ENCODE peak calls at places on chromosomes 12 and 14, in five cellular contexts. V is T-helper 17 cell, D is omental fat pad, F is Right ventricle myocardium superior, Z is aorta. J is an unnamed sample.

GRCh38 chr12:47808049-47808448 is 11.7 kb downstream of the HDAC7 start:
- ATAC-seq in V (peak; percentile 45), D (no peak), Z (no peak), F (peak; percentile 29), J (no peak)

GRCh38 chr14:78974691-78975090 is 804.5 kb downstream of the NRXN3 start:
- ATAC-seq in Z (no peak), V (no peak), F (no peak), D (no peak), J (no peak)

GRCh38 chr12:118312578-118312977 is 60.1 kb downstream of the TAOK3 start:
- ATAC-seq in V (no peak), D (no peak), F (no peak), Z (no peak), J (no peak)

GRCh38 chr12:124411953-124412645 is 117.2 kb downstream of the RFLNA start:
- ATAC-seq in V (no peak), F (peak; percentile 21), D (no peak), Z (no peak), J (no peak)

GRCh38 chr12:47293406-47293805 is 213.6 kb upstream of the AMIGO2 start:
- ATAC-seq in Z (no peak), V (no peak), D (no peak), F (no peak), J (no peak)

GRCh38 chr12:132873724-132874123 is 13.7 kb downstream of the CHFR start:
- ATAC-seq in Z (no peak), F (no peak), V (no peak), D (no peak), J (no peak)

GRCh38 chr12:130555628-130556485 is 160.2 kb downstream of the RIMBP2 start:
- ATAC-seq in D (no peak), Z (no peak), V (no peak), F (no peak), J (no peak)

GRCh38 chr14:33707751-33708150 is 243.1 kb downstream of the EGLN3 start:
- ATAC-seq in Z (no peak), F (no peak), V (no peak), D (no peak), J (no peak)

GRCh38 chr12:10562306-10562933 is 51.0 kb downstream of the MAGOHB start:
- ATAC-seq in V (no peak), F (no peak), D (no peak), Z (no peak), J (no peak)

GRCh38 chr12:101743724-101744472 is 4.6 kb upstream of the SYCP3 start:
- ATAC-seq in D (no peak), F (no peak), V (peak; percentile 86), Z (no peak), J (no peak)

GRCh38 chr14:90621205-90621600 is 195.0 kb downstream of the TTC7B start:
- ATAC-seq in V (no peak), D (no peak), F (no peak), Z (no peak), J (no peak)

GRCh38 chr14:72700338-72701231 is 193.3 kb downstream of the DPF3 start:
- ATAC-seq in F (no peak), D (no peak), Z (no peak), V (no peak), J (no peak)

GRCh38 chr12:107864235-107864634 is 89.7 kb downstream of the ASCL4 start:
- ATAC-seq in V (no peak), D (no peak), Z (no peak), F (peak; percentile 77), J (no peak)

GRCh38 chr14:61511558-61511924 is 183.8 kb upstream of the HIF1A start:
- ATAC-seq in D (no peak), V (peak; percentile 69), F (peak; percentile 37), Z (no peak), J (no peak)

GRCh38 chr14:104657114-104657524 is 32.3 kb upstream of the INF2 start:
- ATAC-seq in Z (no peak), F (no peak), D (no peak), V (peak; percentile 70), J (no peak)

GRCh38 chr14:93055651-93056115 is 60.0 kb downstream of the ITPK1 start:
- ATAC-seq in V (no peak), Z (no peak), F (peak; percentile 16), D (no peak), J (no peak)

J was measured in gastroesophageal sphincter.